ENCODE peak calls at places on chromosomes 3 and 15, in five cellular contexts. V is tibial artery; B is brain microvascular endothelial cell; I is neural progenitor cell; H is CD8-positive, alpha-beta T cell. E is an unnamed sample.

GRCh38 chr3:95655363-95655986 is 1158.9 kb upstream of the EPHA6 start:
- DNase-seq in V (no peak), B (no peak), I (no peak), H (no peak), E (no peak)

GRCh38 chr3:196179380-196180308 is 31.6 kb downstream of the ZDHHC19 start:
- DNase-seq in V (no peak), B (no peak), I (peak; percentile 65), H (peak; percentile 51), E (peak; percentile 95)

GRCh38 chr3:185658504-185658912 is 72.4 kb downstream of the SENP2 start:
- DNase-seq in V (peak; percentile 91), B (peak; percentile 99), I (no peak), H (no peak), E (no peak)

GRCh38 chr3:105274958-105275357 is 91.8 kb upstream of the ALCAM start:
- DNase-seq in V (no peak), B (peak; percentile 67), I (no peak), H (no peak), E (no peak)

GRCh38 chr15:65824941-65825544 is 33.0 kb upstream of the DENND4A start:
- DNase-seq in V (peak; percentile 69), B (no peak), I (no peak), H (no peak), E (no peak)

GRCh38 chr3:177602601-177603136 is 405.4 kb upstream of the TBL1XR1 start:
- DNase-seq in V (no peak), B (no peak), I (no peak), H (no peak), E (no peak)

GRCh38 chr3:111952086-111952485 is 26.7 kb upstream of the ABHD10 start:
- DNase-seq in V (no peak), B (no peak), I (no peak), H (no peak), E (no peak)

GRCh38 chr3:46059432-46059831 is 32.1 kb upstream of the XCR1 start:
- DNase-seq in V (no peak), B (no peak), I (no peak), H (no peak), E (peak; percentile 15)

GRCh38 chr3:193029800-193030199 is 112.1 kb upstream of the MB21D2 start:
- DNase-seq in V (no peak), B (no peak), I (no peak), H (no peak), E (no peak)

GRCh38 chr15:63114465-63114864 is 7.2 kb upstream of the LACTB start:
- DNase-seq in V (no peak), B (no peak), I (no peak), H (no peak), E (no peak)

GRCh38 chr3:72517804-72518442 is 330.3 kb downstream of the SHQ1 start:
- DNase-seq in V (no peak), B (no peak), I (no peak), H (no peak), E (no peak)

GRCh38 chr15:79185199-79185598 is 94.6 kb upstream of the RASGRF1 start:
- DNase-seq in V (no peak), B (peak; percentile 11), I (peak; percentile 25), H (no peak), E (no peak)

GRCh38 chr15:101243420-101243819 is 8.4 kb downstream of the CHSY1 start:
- DNase-seq in V (no peak), B (no peak), I (no peak), H (no peak), E (no peak)

GRCh38 chr3:99855900-99856299 is 38.2 kb downstream of the CMSS1 start:
- DNase-seq in V (no peak), B (no peak), I (no peak), H (no peak), E (no peak)

GRCh38 chr3:179653106-179653776 is 401 bp downstream of the USP13 start:
- DNase-seq in V (peak; percentile 84), B (peak; percentile 75), I (peak; percentile 84), H (peak; percentile 15), E (peak; percentile 84)

GRCh38 chr15:35256555-35256954 is 171.5 kb upstream of the NANOGP8 start:
- DNase-seq in V (no peak), B (no peak), I (no peak), H (no peak), E (no peak)

GRCh38 chr3:159418571-159419526 is 569.8 kb upstream of the IL12A start:
- DNase-seq in V (no peak), B (peak; percentile 69), I (no peak), H (no peak), E (no peak)

GRCh38 chr15:43955140-43955539 is 128.3 kb downstream of the WDR76 start:
- DNase-seq in V (no peak), B (no peak), I (no peak), H (no peak), E (no peak)

GRCh38 chr3:34568766-34569165 is 770.3 kb downstream of the PDCD6IP start:
- DNase-seq in V (no peak), B (no peak), I (no peak), H (no peak), E (no peak)

GRCh38 chr15:68725736-68726135 is 95.0 kb downstream of the ANP32A start:
- DNase-seq in V (peak; percentile 74), B (no peak), I (no peak), H (no peak), E (no peak)

GRCh38 chr3:17817545-17817944 is 75.1 kb upstream of the TBC1D5 start:
- DNase-seq in V (no peak), B (no peak), I (no peak), H (no peak), E (no peak)

GRCh38 chr15:41501961-41502786 is 8.5 kb downstream of the ITPKA start:
- DNase-seq in V (no peak), B (no peak), I (peak; percentile 56), H (no peak), E (no peak)

GRCh38 chr15:49847937-49848823 is 227.3 kb downstream of the DTWD1 start:
- DNase-seq in V (no peak), B (peak; percentile 91), I (no peak), H (no peak), E (no peak)

GRCh38 chr3:63791974-63792373 is 27.1 kb upstream of the C3orf49 start:
- DNase-seq in V (no peak), B (peak; percentile 11), I (peak; percentile 35), H (no peak), E (no peak)
- TF ChIP-seq CTCF in V (no peak), B (peak; percentile 44), I (peak; percentile 54), H (no peak), E (peak; percentile 12)

GRCh38 chr15:51223771-51224229 is 114.6 kb downstream of the CYP19A1 start:
- DNase-seq in V (peak; percentile 70), B (peak; percentile 70), I (no peak), H (no peak), E (no peak)

GRCh38 chr15:51224428-51224827 is 114.0 kb downstream of the CYP19A1 start:
- DNase-seq in V (no peak), B (no peak), I (no peak), H (no peak), E (no peak)

GRCh38 chr15:51229907-51230328 is 108.5 kb downstream of the CYP19A1 start:
- DNase-seq in V (no peak), B (no peak), I (peak; percentile 65), H (no peak), E (no peak)

GRCh38 chr15:51227967-51228783 is 110.2 kb downstream of the CYP19A1 start:
- DNase-seq in V (peak; percentile 78), B (peak; percentile 80), I (no peak), H (no peak), E (peak; percentile 57)

DNA sequence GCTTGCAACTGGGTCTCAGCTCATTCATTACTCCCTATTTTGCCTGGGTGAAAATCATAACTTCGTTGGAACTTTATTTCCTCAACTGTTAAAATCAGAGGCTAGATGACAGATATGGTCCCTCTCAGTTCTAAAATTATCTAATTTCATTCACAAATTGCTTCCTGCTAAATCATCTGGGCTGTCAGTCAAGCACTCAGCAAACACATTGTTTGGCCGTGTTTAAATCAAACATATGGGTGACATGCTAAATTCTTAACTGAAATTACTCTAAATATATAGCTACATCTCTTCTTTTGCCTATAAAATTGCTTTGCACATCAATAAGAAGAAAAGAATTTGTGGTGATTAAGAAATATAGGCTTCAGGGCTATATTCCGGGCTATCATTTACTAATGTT is 111.6 kb downstream of the CYP19A1 start:
- DNase-seq in V (no peak), B (no peak), I (no peak), H (no peak), E (no peak)
- H3K4me3 ChIP-seq in V (no peak overlapping the region), B (no peak overlapping the region), I (no peak overlapping the region), H (no peak overlapping the region), E (no peak overlapping the region)

DNA sequence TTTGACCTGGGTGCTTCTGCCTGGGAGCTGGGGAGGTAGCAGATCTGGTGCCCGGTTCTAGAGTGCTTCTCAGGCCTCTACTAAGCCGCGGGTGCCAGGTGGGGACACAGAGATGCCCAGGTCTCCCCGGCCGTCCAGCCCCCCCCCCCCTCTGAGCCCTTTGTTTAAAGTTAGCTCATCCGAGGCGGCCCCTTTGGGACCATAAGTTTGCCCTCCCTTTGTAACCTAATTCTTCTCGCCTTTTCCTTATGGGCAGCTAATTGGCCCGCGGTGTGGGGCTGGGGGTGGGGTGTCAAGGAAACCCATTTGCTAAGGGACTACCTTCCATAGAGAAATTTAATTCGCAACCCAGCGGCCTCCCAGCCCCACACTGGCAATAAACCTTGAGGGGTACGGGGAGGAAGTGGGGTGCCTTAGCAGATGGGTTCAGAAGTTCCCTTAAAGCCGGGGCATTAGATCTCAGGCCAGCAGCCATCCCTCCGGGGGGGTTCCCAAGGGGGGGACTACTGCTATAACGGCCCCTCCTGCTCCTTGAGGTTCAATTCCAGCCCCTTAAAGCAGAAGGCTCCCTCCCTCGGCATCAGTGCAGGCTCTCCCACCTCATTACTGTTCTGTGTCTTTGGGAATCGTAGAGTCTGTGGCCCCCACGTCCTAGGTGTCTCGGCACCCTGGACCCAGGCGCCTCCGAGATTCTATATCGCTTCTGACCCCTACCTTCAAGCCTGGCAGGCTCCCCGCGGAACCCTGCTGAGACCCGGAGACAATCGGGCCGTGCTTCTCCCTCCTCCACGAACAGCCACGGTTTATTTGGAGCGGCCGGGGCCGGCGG is 1.7 kb downstream of the GATA2 start:
- DNase-seq in V (peak; percentile 59), B (no peak), I (peak; percentile 57), H (no peak), E (no peak)
- H3K27me3 ChIP-seq in V (peaks cover 12% of the 10 kb centered on the region), B (peaks cover 97% of the 10 kb centered on the region), I (peaks cover 100% of the 10 kb centered on the region), H (peaks cover 71% of the 10 kb centered on the region), E (peaks cover 5% of the 10 kb centered on the region)

DNA sequence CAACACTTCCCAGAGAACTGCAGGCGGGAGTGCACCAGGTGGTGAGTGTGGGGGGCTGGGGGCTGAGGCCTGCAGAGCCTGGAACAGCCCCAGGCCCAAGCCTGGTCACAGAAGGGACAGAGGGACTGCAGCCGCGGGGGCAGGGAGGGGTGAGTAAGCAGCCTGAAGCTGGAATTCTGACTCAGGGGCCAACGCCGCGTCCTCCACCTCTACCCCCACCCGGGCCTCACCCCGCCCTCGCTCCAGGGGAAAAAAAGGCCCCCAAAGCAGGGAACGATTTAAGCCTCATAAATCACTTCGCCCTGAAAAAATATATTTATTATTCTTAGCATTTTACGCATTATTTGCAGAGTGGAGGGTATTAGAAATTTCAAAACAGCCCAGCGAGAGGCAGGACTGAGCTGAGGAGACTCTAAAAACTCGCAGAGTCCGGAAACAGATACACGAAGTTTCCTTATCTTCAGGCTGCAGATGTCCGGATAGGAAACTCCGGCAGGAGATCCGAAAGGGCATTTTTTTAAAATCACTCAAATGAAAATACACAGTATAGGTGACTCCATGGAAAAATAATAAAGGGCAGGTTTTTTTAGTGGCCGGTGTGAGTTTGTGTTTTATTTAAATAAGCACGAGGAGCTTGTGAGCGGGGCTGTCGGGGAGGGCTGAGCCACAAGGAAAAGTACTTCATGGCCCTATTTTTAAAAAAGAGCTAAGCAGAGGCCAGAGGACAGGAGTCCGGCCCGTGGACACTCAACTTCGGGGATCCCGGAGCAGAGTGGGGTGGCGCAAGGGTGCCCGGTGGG is 9.9 kb downstream of the GATA2 start:
- DNase-seq in V (no peak), B (peak; percentile 44), I (peak; percentile 71), H (no peak), E (no peak)
- TF ChIP-seq CTCF in V (no peak), B (peak; percentile 17), I (no peak), H (no peak), E (no peak)